ENCODE peak calls at places on chromosomes 13 and 19, in four cellular contexts. One of them, this sample, is unnamed.

GRCh38 chr19:12782424-12783225 is 7.3 kb upstream of the HOOK2 start:
- DNase-seq in anterior cingulate cortex: peak
- DNase-seq in heart right ventricle: peak
- DNase-seq in NCI-H1417: peak
- DNase-seq in this sample: peak

GRCh38 chr13:43094901-43095300 is 71.5 kb downstream of the DNAJC15 start:
- DNase-seq in heart right ventricle: no peak
- DNase-seq in anterior cingulate cortex: no peak
- DNase-seq in NCI-H1417: no peak
- DNase-seq in this sample: no peak

GRCh38 chr13:97257800-97258799 is 36.0 kb downstream of the MBNL2 start:
- DNase-seq in NCI-H1417: no peak
- DNase-seq in heart right ventricle: peak
- DNase-seq in anterior cingulate cortex: no peak
- DNase-seq in this sample: peak

GRCh38 chr13:34011552-34012085 is 193.7 kb downstream of the RFC3 start:
- DNase-seq in heart right ventricle: no peak
- DNase-seq in NCI-H1417: peak
- DNase-seq in anterior cingulate cortex: no peak
- DNase-seq in this sample: no peak

GRCh38 chr13:112447306-112447705 is 71.2 kb downstream of the SPACA7 start:
- DNase-seq in heart right ventricle: no peak
- DNase-seq in NCI-H1417: no peak
- DNase-seq in anterior cingulate cortex: no peak
- DNase-seq in this sample: no peak

GRCh38 chr13:20064128-20064527 is 96.7 kb downstream of the GJA3 start:
- DNase-seq in heart right ventricle: no peak
- DNase-seq in NCI-H1417: no peak
- DNase-seq in anterior cingulate cortex: no peak
- DNase-seq in this sample: no peak

GRCh38 chr13:52851153-52851962 is 2.9 kb upstream of the PCDH8 start:
- DNase-seq in heart right ventricle: peak
- DNase-seq in anterior cingulate cortex: peak
- DNase-seq in NCI-H1417: peak
- DNase-seq in this sample: no peak

GRCh38 chr19:42284641-42285341 is 15.7 kb downstream of the CIC start:
- DNase-seq in NCI-H1417: peak
- DNase-seq in heart right ventricle: peak
- DNase-seq in anterior cingulate cortex: no peak
- DNase-seq in this sample: peak

GRCh38 chr19:38385804-38386257 is 2.0 kb downstream of the GGN start:
- DNase-seq in heart right ventricle: no peak
- DNase-seq in NCI-H1417: no peak
- DNase-seq in anterior cingulate cortex: no peak
- DNase-seq in this sample: no peak

GRCh38 chr13:52127378-52127777 is 1.5 kb downstream of the NEK5 start:
- DNase-seq in heart right ventricle: no peak
- DNase-seq in anterior cingulate cortex: no peak
- DNase-seq in NCI-H1417: no peak
- DNase-seq in this sample: no peak

GRCh38 chr13:33487575-33488243 is 202.2 kb upstream of the STARD13 start:
- DNase-seq in anterior cingulate cortex: no peak
- DNase-seq in NCI-H1417: no peak
- DNase-seq in heart right ventricle: peak
- DNase-seq in this sample: no peak

GRCh38 chr13:100125946-100126345 is 37.1 kb downstream of the PCCA start:
- DNase-seq in heart right ventricle: no peak
- DNase-seq in anterior cingulate cortex: no peak
- DNase-seq in NCI-H1417: no peak
- DNase-seq in this sample: no peak

GRCh38 chr19:36489920-36490415 is 607 bp upstream of the ZNF566 start:
- DNase-seq in NCI-H1417: no peak
- DNase-seq in anterior cingulate cortex: no peak
- DNase-seq in heart right ventricle: no peak
- DNase-seq in this sample: peak

GRCh38 chr19:33938821-33939220 is 142.2 kb downstream of the KCTD15 start:
- DNase-seq in heart right ventricle: no peak
- DNase-seq in NCI-H1417: no peak
- DNase-seq in anterior cingulate cortex: no peak
- DNase-seq in this sample: peak

GRCh38 chr13:34897220-34897619 is 44.9 kb upstream of the NBEA start:
- DNase-seq in heart right ventricle: no peak
- DNase-seq in NCI-H1417: no peak
- DNase-seq in anterior cingulate cortex: no peak
- DNase-seq in this sample: no peak

GRCh38 chr19:41434450-41434849 is 5.3 kb downstream of the DMAC2 start:
- DNase-seq in heart right ventricle: no peak
- DNase-seq in NCI-H1417: no peak
- DNase-seq in anterior cingulate cortex: no peak
- DNase-seq in this sample: no peak

GRCh38 chr19:50562329-50562728 is 5.9 kb downstream of the LRRC4B start:
- DNase-seq in NCI-H1417: no peak
- DNase-seq in heart right ventricle: no peak
- DNase-seq in anterior cingulate cortex: no peak
- DNase-seq in this sample: no peak

GRCh38 chr13:43333176-43333575 is 309.8 kb downstream of the DNAJC15 start:
- DNase-seq in heart right ventricle: no peak
- DNase-seq in anterior cingulate cortex: no peak
- DNase-seq in NCI-H1417: peak
- DNase-seq in this sample: no peak

GRCh38 chr19:2803486-2804155 is 16.0 kb upstream of the ZNF554 start:
- DNase-seq in anterior cingulate cortex: no peak
- DNase-seq in NCI-H1417: no peak
- DNase-seq in heart right ventricle: no peak
- DNase-seq in this sample: no peak

GRCh38 chr19:49718511-49718910 is 27.6 kb downstream of the CPT1C start:
- DNase-seq in NCI-H1417: no peak
- DNase-seq in anterior cingulate cortex: no peak
- DNase-seq in heart right ventricle: no peak
- DNase-seq in this sample: no peak

GRCh38 chr13:50529154-50529882 is 314.2 kb downstream of the DLEU7 start:
- DNase-seq in NCI-H1417: peak
- DNase-seq in anterior cingulate cortex: peak
- DNase-seq in heart right ventricle: peak
- DNase-seq in this sample: peak

GRCh38 chr13:98781905-98782304 is 29.4 kb upstream of the SLC15A1 start:
- DNase-seq in NCI-H1417: no peak
- DNase-seq in heart right ventricle: no peak
- DNase-seq in anterior cingulate cortex: no peak
- DNase-seq in this sample: no peak

GRCh38 chr19:46480409-46480808 is 9.0 kb upstream of the PNMA8A start:
- DNase-seq in NCI-H1417: peak
- DNase-seq in anterior cingulate cortex: no peak
- DNase-seq in heart right ventricle: peak
- DNase-seq in this sample: no peak

GRCh38 chr19:29475469-29475868 is 50.3 kb upstream of the VSTM2B start:
- DNase-seq in heart right ventricle: no peak
- DNase-seq in NCI-H1417: no peak
- DNase-seq in anterior cingulate cortex: no peak
- DNase-seq in this sample: no peak

GRCh38 chr13:62933809-62934208 is 1518.2 kb upstream of the PCDH20 start:
- DNase-seq in heart right ventricle: no peak
- DNase-seq in anterior cingulate cortex: no peak
- DNase-seq in NCI-H1417: no peak
- DNase-seq in this sample: no peak

GRCh38 chr19:17357724-17358123 is 19.4 kb downstream of the PLVAP start:
- DNase-seq in anterior cingulate cortex: no peak
- DNase-seq in heart right ventricle: no peak
- DNase-seq in NCI-H1417: no peak
- DNase-seq in this sample: no peak

GRCh38 chr13:110265682-110266430 is 41.1 kb downstream of the COL4A1 start:
- DNase-seq in NCI-H1417: no peak
- DNase-seq in heart right ventricle: peak
- DNase-seq in anterior cingulate cortex: no peak
- DNase-seq in this sample: no peak

This sample was measured in pancreas.